ENCODE peak calls at places on chromosomes 1 and 21, in nine cellular contexts. One of them, this sample, is unnamed.

GRCh38 chr1:156103521-156103947 is 11.0 kb upstream of the LMNA start:
- DNase-seq in thoracic aorta: no peak
- DNase-seq in fibroblast of lung: peak
- DNase-seq in endodermal cell: peak
- DNase-seq in keratinocyte: no peak
- DNase-seq in lower lobe of right lung: no peak
- DNase-seq in OCI-LY7: no peak
- DNase-seq in epithelial cell of esophagus: peak
- DNase-seq in tibial nerve: no peak
- DNase-seq in this sample: no peak

GRCh38 chr1:226717256-226717909 is 21.7 kb downstream of the ITPKB start:
- DNase-seq in thoracic aorta: no peak
- DNase-seq in fibroblast of lung: peak
- DNase-seq in endodermal cell: no peak
- DNase-seq in keratinocyte: no peak
- DNase-seq in lower lobe of right lung: peak
- DNase-seq in OCI-LY7: peak
- DNase-seq in epithelial cell of esophagus: no peak
- DNase-seq in tibial nerve: no peak
- DNase-seq in this sample: no peak

GRCh38 chr1:171817511-171818265 is 23.6 kb upstream of the DNM3 start:
- DNase-seq in thoracic aorta: no peak
- DNase-seq in fibroblast of lung: peak
- DNase-seq in endodermal cell: peak
- DNase-seq in keratinocyte: peak
- DNase-seq in lower lobe of right lung: no peak
- DNase-seq in OCI-LY7: no peak
- DNase-seq in epithelial cell of esophagus: peak
- DNase-seq in tibial nerve: no peak
- DNase-seq in this sample: peak

GRCh38 chr1:86823821-86824500 is 90.0 kb downstream of the SELENOF start:
- DNase-seq in thoracic aorta: no peak
- DNase-seq in fibroblast of lung: no peak
- DNase-seq in endodermal cell: peak
- DNase-seq in keratinocyte: no peak
- DNase-seq in lower lobe of right lung: no peak
- DNase-seq in OCI-LY7: no peak
- DNase-seq in epithelial cell of esophagus: no peak
- DNase-seq in tibial nerve: no peak
- DNase-seq in this sample: no peak

GRCh38 chr1:29201595-29202051 is 19.9 kb upstream of the SRSF4 start:
- DNase-seq in thoracic aorta: no peak
- DNase-seq in fibroblast of lung: no peak
- DNase-seq in endodermal cell: no peak
- DNase-seq in keratinocyte: no peak
- DNase-seq in lower lobe of right lung: no peak
- DNase-seq in OCI-LY7: no peak
- DNase-seq in epithelial cell of esophagus: no peak
- DNase-seq in tibial nerve: no peak
- DNase-seq in this sample: no peak

GRCh38 chr1:203690730-203691129 is 64.1 kb downstream of the ATP2B4 start:
- DNase-seq in thoracic aorta: no peak
- DNase-seq in fibroblast of lung: no peak
- DNase-seq in endodermal cell: peak
- DNase-seq in keratinocyte: no peak
- DNase-seq in lower lobe of right lung: no peak
- DNase-seq in OCI-LY7: no peak
- DNase-seq in epithelial cell of esophagus: no peak
- DNase-seq in tibial nerve: no peak
- DNase-seq in this sample: no peak

GRCh38 chr21:14875704-14876364 is 189.0 kb downstream of the NRIP1 start:
- DNase-seq in thoracic aorta: no peak
- DNase-seq in fibroblast of lung: peak
- DNase-seq in endodermal cell: no peak
- DNase-seq in keratinocyte: no peak
- DNase-seq in lower lobe of right lung: no peak
- DNase-seq in OCI-LY7: no peak
- DNase-seq in epithelial cell of esophagus: no peak
- DNase-seq in tibial nerve: no peak
- DNase-seq in this sample: peak

GRCh38 chr21:28516011-28516410 is 476.7 kb downstream of the LTN1 start:
- DNase-seq in thoracic aorta: no peak
- DNase-seq in fibroblast of lung: no peak
- DNase-seq in endodermal cell: no peak
- DNase-seq in keratinocyte: no peak
- DNase-seq in lower lobe of right lung: no peak
- DNase-seq in OCI-LY7: no peak
- DNase-seq in epithelial cell of esophagus: no peak
- DNase-seq in tibial nerve: no peak
- DNase-seq in this sample: no peak

GRCh38 chr1:242017580-242018233 is 18.8 kb upstream of the MAP1LC3C start:
- DNase-seq in thoracic aorta: peak
- DNase-seq in fibroblast of lung: peak
- DNase-seq in endodermal cell: peak
- DNase-seq in keratinocyte: no peak
- DNase-seq in lower lobe of right lung: peak
- DNase-seq in OCI-LY7: peak
- DNase-seq in epithelial cell of esophagus: peak
- DNase-seq in tibial nerve: no peak
- DNase-seq in this sample: peak

GRCh38 chr21:41438425-41439113 is 12.5 kb downstream of the MX1 start:
- DNase-seq in thoracic aorta: no peak
- DNase-seq in fibroblast of lung: no peak
- DNase-seq in endodermal cell: no peak
- DNase-seq in keratinocyte: no peak
- DNase-seq in lower lobe of right lung: no peak
- DNase-seq in OCI-LY7: no peak
- DNase-seq in epithelial cell of esophagus: no peak
- DNase-seq in tibial nerve: no peak
- DNase-seq in this sample: no peak

GRCh38 chr1:157844084-157844830 is 2.6 kb upstream of the CD5L start:
- DNase-seq in thoracic aorta: no peak
- DNase-seq in fibroblast of lung: no peak
- DNase-seq in endodermal cell: no peak
- DNase-seq in keratinocyte: no peak
- DNase-seq in lower lobe of right lung: peak
- DNase-seq in OCI-LY7: no peak
- DNase-seq in epithelial cell of esophagus: no peak
- DNase-seq in tibial nerve: no peak
- DNase-seq in this sample: no peak

GRCh38 chr1:15100369-15101111 is 53.0 kb upstream of the TMEM51 start:
- DNase-seq in thoracic aorta: no peak
- DNase-seq in fibroblast of lung: peak
- DNase-seq in endodermal cell: peak
- DNase-seq in keratinocyte: peak
- DNase-seq in lower lobe of right lung: peak
- DNase-seq in OCI-LY7: peak
- DNase-seq in epithelial cell of esophagus: peak
- DNase-seq in tibial nerve: no peak
- DNase-seq in this sample: peak

GRCh38 chr1:55876276-55877060 is 661.3 kb upstream of the USP24 start:
- DNase-seq in thoracic aorta: no peak
- DNase-seq in fibroblast of lung: peak
- DNase-seq in endodermal cell: no peak
- DNase-seq in keratinocyte: no peak
- DNase-seq in lower lobe of right lung: no peak
- DNase-seq in OCI-LY7: no peak
- DNase-seq in epithelial cell of esophagus: no peak
- DNase-seq in tibial nerve: no peak
- DNase-seq in this sample: no peak

GRCh38 chr1:30423570-30423969 is 299.8 kb downstream of the MATN1 start:
- DNase-seq in thoracic aorta: no peak
- DNase-seq in fibroblast of lung: no peak
- DNase-seq in endodermal cell: no peak
- DNase-seq in keratinocyte: no peak
- DNase-seq in lower lobe of right lung: no peak
- DNase-seq in OCI-LY7: no peak
- DNase-seq in epithelial cell of esophagus: no peak
- DNase-seq in tibial nerve: no peak
- DNase-seq in this sample: no peak

GRCh38 chr21:38989745-38990423 is 184.2 kb downstream of the ETS2 start:
- DNase-seq in thoracic aorta: no peak
- DNase-seq in fibroblast of lung: peak
- DNase-seq in endodermal cell: no peak
- DNase-seq in keratinocyte: peak
- DNase-seq in lower lobe of right lung: no peak
- DNase-seq in OCI-LY7: no peak
- DNase-seq in epithelial cell of esophagus: peak
- DNase-seq in tibial nerve: no peak
- DNase-seq in this sample: no peak

GRCh38 chr1:5551274-5551966 is 440.8 kb downstream of the NPHP4 start:
- DNase-seq in thoracic aorta: no peak
- DNase-seq in fibroblast of lung: no peak
- DNase-seq in endodermal cell: no peak
- DNase-seq in keratinocyte: no peak
- DNase-seq in lower lobe of right lung: no peak
- DNase-seq in OCI-LY7: no peak
- DNase-seq in epithelial cell of esophagus: peak
- DNase-seq in tibial nerve: no peak
- DNase-seq in this sample: no peak

GRCh38 chr1:5554784-5555183 is 437.4 kb downstream of the NPHP4 start:
- DNase-seq in thoracic aorta: no peak
- DNase-seq in fibroblast of lung: no peak
- DNase-seq in endodermal cell: no peak
- DNase-seq in keratinocyte: no peak
- DNase-seq in lower lobe of right lung: no peak
- DNase-seq in OCI-LY7: no peak
- DNase-seq in epithelial cell of esophagus: no peak
- DNase-seq in tibial nerve: no peak
- DNase-seq in this sample: no peak

GRCh38 chr1:5555853-5556252 is 436.4 kb downstream of the NPHP4 start:
- DNase-seq in thoracic aorta: no peak
- DNase-seq in fibroblast of lung: no peak
- DNase-seq in endodermal cell: no peak
- DNase-seq in keratinocyte: no peak
- DNase-seq in lower lobe of right lung: no peak
- DNase-seq in OCI-LY7: no peak
- DNase-seq in epithelial cell of esophagus: no peak
- DNase-seq in tibial nerve: no peak
- DNase-seq in this sample: no peak

GRCh38 chr1:5552787-5553484 is 439.3 kb downstream of the NPHP4 start:
- DNase-seq in thoracic aorta: no peak
- DNase-seq in fibroblast of lung: no peak
- DNase-seq in endodermal cell: no peak
- DNase-seq in keratinocyte: no peak
- DNase-seq in lower lobe of right lung: no peak
- DNase-seq in OCI-LY7: no peak
- DNase-seq in epithelial cell of esophagus: no peak
- DNase-seq in tibial nerve: no peak
- DNase-seq in this sample: no peak

DNA sequence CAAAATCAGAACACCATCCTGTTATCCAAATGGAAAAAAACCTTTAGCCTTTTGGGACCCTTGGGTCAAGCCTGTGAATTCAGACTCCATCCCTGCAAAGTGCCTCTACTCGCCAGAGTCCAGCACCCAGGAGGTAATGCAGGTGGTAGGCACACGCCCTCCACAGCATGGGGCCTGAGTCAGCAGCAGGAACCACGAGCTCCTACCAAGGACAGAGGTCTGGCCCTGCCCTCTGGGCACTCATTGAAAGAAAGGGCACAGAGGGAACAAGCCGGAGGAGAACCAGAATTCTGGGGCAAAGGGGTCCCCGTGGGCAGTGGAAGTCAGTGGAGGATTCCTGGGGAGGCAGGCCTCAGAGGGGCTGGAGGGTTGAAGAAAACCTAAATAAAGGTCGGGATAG is 438.1 kb downstream of the NPHP4 start:
- DNase-seq in thoracic aorta: no peak
- DNase-seq in fibroblast of lung: no peak
- DNase-seq in endodermal cell: no peak
- DNase-seq in keratinocyte: no peak
- DNase-seq in lower lobe of right lung: no peak
- DNase-seq in OCI-LY7: no peak
- DNase-seq in epithelial cell of esophagus: no peak
- DNase-seq in tibial nerve: no peak
- DNase-seq in this sample: no peak
- TF ChIP-seq CTCF in thoracic aorta: no peak
- TF ChIP-seq CTCF in fibroblast of lung: no peak
- TF ChIP-seq CTCF in endodermal cell: no peak
- TF ChIP-seq CTCF in keratinocyte: no peak
- TF ChIP-seq CTCF in lower lobe of right lung: no peak
- TF ChIP-seq CTCF in OCI-LY7: no peak
- TF ChIP-seq CTCF in epithelial cell of esophagus: no peak
- TF ChIP-seq CTCF in tibial nerve: no peak
- TF ChIP-seq CTCF in this sample: no peak

DNA sequence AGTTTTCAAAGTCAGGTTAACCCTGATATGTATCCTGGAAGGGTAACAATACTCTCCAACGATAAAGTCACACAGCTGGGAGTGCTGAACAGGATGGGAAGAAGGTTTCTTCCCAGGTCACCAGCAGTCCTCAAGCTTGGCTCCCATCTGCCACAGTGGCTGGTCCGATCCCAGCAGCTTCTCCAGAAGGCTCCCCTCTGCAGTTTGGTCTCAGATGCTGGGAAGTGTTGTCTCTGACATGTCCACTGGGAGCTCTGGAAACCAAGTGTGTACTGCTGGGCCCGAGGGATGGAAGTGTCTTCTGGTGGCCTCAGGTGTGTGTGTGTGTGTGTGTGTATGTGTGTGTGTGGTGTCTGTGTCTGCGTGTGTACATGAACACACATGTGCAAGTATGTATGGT is 16.4 kb upstream of the GNL2 start:
- DNase-seq in thoracic aorta: no peak
- DNase-seq in fibroblast of lung: no peak
- DNase-seq in endodermal cell: no peak
- DNase-seq in keratinocyte: no peak
- DNase-seq in lower lobe of right lung: no peak
- DNase-seq in OCI-LY7: no peak
- DNase-seq in epithelial cell of esophagus: no peak
- DNase-seq in tibial nerve: no peak
- DNase-seq in this sample: no peak
- TF ChIP-seq CTCF in thoracic aorta: no peak
- TF ChIP-seq CTCF in fibroblast of lung: no peak
- TF ChIP-seq CTCF in endodermal cell: no peak
- TF ChIP-seq CTCF in keratinocyte: no peak
- TF ChIP-seq CTCF in lower lobe of right lung: no peak
- TF ChIP-seq CTCF in OCI-LY7: no peak
- TF ChIP-seq CTCF in epithelial cell of esophagus: no peak
- TF ChIP-seq CTCF in tibial nerve: no peak
- TF ChIP-seq CTCF in this sample: no peak

DNA sequence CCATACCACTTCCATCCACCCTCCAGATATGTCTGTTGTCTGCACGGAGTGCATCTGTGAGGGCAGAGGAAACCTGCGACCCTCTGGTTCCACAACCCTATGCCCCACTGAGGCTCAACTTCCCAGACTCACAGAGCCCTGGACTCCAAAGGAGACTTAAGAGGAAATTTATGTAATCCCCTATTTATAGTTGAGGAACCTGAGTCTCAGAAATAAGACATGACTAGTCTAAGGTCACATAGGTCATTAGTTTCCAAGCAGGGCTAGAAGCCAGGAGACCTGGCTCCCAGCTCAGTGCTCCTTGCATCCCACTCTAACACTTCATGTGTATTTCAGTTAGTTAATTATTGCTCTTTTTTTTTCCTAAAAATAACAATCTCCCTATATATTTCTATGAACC is 15.7 kb upstream of the LEMD1 start:
- DNase-seq in thoracic aorta: no peak
- DNase-seq in fibroblast of lung: no peak
- DNase-seq in endodermal cell: no peak
- DNase-seq in keratinocyte: no peak
- DNase-seq in lower lobe of right lung: no peak
- DNase-seq in OCI-LY7: no peak
- DNase-seq in epithelial cell of esophagus: no peak
- DNase-seq in tibial nerve: no peak
- DNase-seq in this sample: no peak
- TF ChIP-seq CTCF in thoracic aorta: no peak
- TF ChIP-seq CTCF in fibroblast of lung: no peak
- TF ChIP-seq CTCF in endodermal cell: no peak
- TF ChIP-seq CTCF in keratinocyte: no peak
- TF ChIP-seq CTCF in lower lobe of right lung: no peak
- TF ChIP-seq CTCF in OCI-LY7: no peak
- TF ChIP-seq CTCF in epithelial cell of esophagus: no peak
- TF ChIP-seq CTCF in tibial nerve: no peak
- TF ChIP-seq CTCF in this sample: no peak

GRCh38 chr1:20184481-20184900 is 1.4 kb upstream of the UBXN10 start:
- DNase-seq in thoracic aorta: no peak
- DNase-seq in fibroblast of lung: no peak
- DNase-seq in endodermal cell: no peak
- DNase-seq in keratinocyte: no peak
- DNase-seq in lower lobe of right lung: no peak
- DNase-seq in OCI-LY7: no peak
- DNase-seq in epithelial cell of esophagus: peak
- DNase-seq in tibial nerve: no peak
- DNase-seq in this sample: no peak
- TF ChIP-seq CTCF in thoracic aorta: no peak
- TF ChIP-seq CTCF in fibroblast of lung: no peak
- TF ChIP-seq CTCF in endodermal cell: peak
- TF ChIP-seq CTCF in keratinocyte: no peak
- TF ChIP-seq CTCF in lower lobe of right lung: no peak
- TF ChIP-seq CTCF in OCI-LY7: peak
- TF ChIP-seq CTCF in epithelial cell of esophagus: no peak
- TF ChIP-seq CTCF in tibial nerve: no peak
- TF ChIP-seq CTCF in this sample: no peak

This sample was measured in GM13976.